ENCODE peak calls at places on chromosomes 12 and 14, in eight cellular contexts. M, W, G, C, T, R, X and K are unnamed samples.

GRCh38 chr14:93337143-93337753 is 4.4 kb upstream of the BTBD7 start:
- DNase-seq in X (no peak), T (no peak), R (no peak), G (no peak), M (no peak), C (no peak), W (no peak), K (no peak)

GRCh38 chr14:67940894-67941455 is 121.4 kb downstream of the RAD51B start:
- DNase-seq in R (no peak), T (peak; percentile 96), M (peak; percentile 32), G (peak; percentile 84), C (no peak), X (peak; percentile 71), W (peak; percentile 83), K (no peak)

GRCh38 chr12:93762912-93763311 is 85.7 kb downstream of the CRADD start:
- DNase-seq in W (no peak), C (no peak), X (no peak), M (no peak), R (no peak), G (no peak), T (no peak), K (no peak)

GRCh38 chr14:56299306-56299984 is 181.2 kb downstream of the PELI2 start:
- DNase-seq in X (no peak), R (no peak), T (no peak), G (no peak), W (peak; percentile 56), C (no peak), M (no peak), K (no peak)

GRCh38 chr12:57602544-57602943 is 2.1 kb upstream of the DTX3 start:
- DNase-seq in C (no peak), W (no peak), T (no peak), R (no peak), M (no peak), G (no peak), X (no peak), K (no peak)

GRCh38 chr14:100096656-100097055 is 31.4 kb downstream of the EVL start:
- DNase-seq in M (peak; percentile 19), R (no peak), X (peak; percentile 3), W (peak; percentile 68), T (no peak), G (no peak), C (no peak), K (no peak)

GRCh38 chr14:75452324-75452723 is 24.5 kb downstream of the JDP2 start:
- DNase-seq in T (peak; percentile 32), X (no peak), G (no peak), W (no peak), M (no peak), R (no peak), C (no peak), K (no peak)

GRCh38 chr12:2154050-2154449 is 101.3 kb downstream of the CACNA1C start:
- DNase-seq in R (no peak), W (peak; percentile 88), M (peak; percentile 40), X (no peak), G (no peak), T (peak; percentile 66), C (no peak), K (no peak)

GRCh38 chr14:21521526-21521925 is 4.6 kb downstream of the SALL2 start:
- DNase-seq in G (peak; percentile 53), W (peak; percentile 57), C (no peak), R (no peak), M (peak; percentile 30), T (peak; percentile 77), X (no peak), K (no peak)

GRCh38 chr14:33999771-34000291 is 49.0 kb upstream of the EGLN3 start:
- DNase-seq in G (no peak), T (no peak), M (no peak), C (no peak), R (no peak), W (no peak), X (no peak), K (no peak)

GRCh38 chr12:45192707-45193106 is 23.2 kb upstream of the ANO6 start:
- DNase-seq in C (no peak), T (no peak), G (no peak), R (no peak), X (no peak), M (no peak), W (no peak), K (no peak)
- TF ChIP-seq CTCF in C (no peak), T (no peak), G (no peak), R (no peak), X (no peak), M (no peak), W (no peak), K (no peak)

GRCh38 chr14:55146425-55146824 is 17.4 kb downstream of the LGALS3 start:
- DNase-seq in G (no peak), W (no peak), R (no peak), M (no peak), C (no peak), X (no peak), T (peak; percentile 59), K (no peak)
- TF ChIP-seq CTCF in G (no peak), W (no peak), R (no peak), M (no peak), C (no peak), X (no peak), T (no peak), K (no peak)

GRCh38 chr12:76346236-76346635 is 2.0 kb downstream of the BBS10 start:
- DNase-seq in G (no peak), W (peak; percentile 68), X (no peak), M (no peak), C (no peak), T (peak; percentile 47), R (no peak), K (no peak)

GRCh38 chr12:76346798-76347420 is 1.3 kb downstream of the BBS10 start:
- DNase-seq in W (peak; percentile 79), G (no peak), M (peak; percentile 75), R (no peak), X (no peak), C (no peak), T (peak; percentile 86), K (no peak)

GRCh38 chr12:76345569-76345968 is 2.6 kb downstream of the BBS10 start:
- DNase-seq in C (no peak), M (no peak), T (no peak), W (no peak), X (no peak), R (no peak), G (no peak), K (no peak)

GRCh38 chr12:76348079-76348901 is at the start of gene BBS10:
- DNase-seq in G (peak; percentile 53), X (peak; percentile 95), M (peak; percentile 91), W (peak; percentile 91), C (peak; percentile 94), T (peak; percentile 95), R (peak; percentile 97), K (peak; percentile 96)
- TF ChIP-seq CTCF in G (peak; percentile 60), X (peak; percentile 41), M (peak; percentile 75), W (peak; percentile 42), C (peak; percentile 33), T (peak; percentile 42), R (peak; percentile 31), K (peak; percentile 82)

GRCh38 chr12:12334710-12335040 is 15.4 kb downstream of the MANSC1 start:
- DNase-seq in X (no peak), C (no peak), T (no peak), R (peak; percentile 15), M (no peak), W (no peak), G (no peak), K (no peak)
- TF ChIP-seq CTCF in X (no peak), C (no peak), T (no peak), R (no peak), M (peak; percentile 2), W (no peak), G (no peak), K (peak; percentile 67)

GRCh38 chr12:76284816-76285750 is 63.1 kb downstream of the BBS10 start:
- DNase-seq in T (peak; percentile 37), G (no peak), C (no peak), W (peak; percentile 73), M (peak; percentile 35), R (no peak), X (no peak), K (no peak)
- TF ChIP-seq CTCF in T (no peak), G (no peak), C (no peak), W (no peak), M (no peak), R (no peak), X (no peak), K (no peak)

DNA sequence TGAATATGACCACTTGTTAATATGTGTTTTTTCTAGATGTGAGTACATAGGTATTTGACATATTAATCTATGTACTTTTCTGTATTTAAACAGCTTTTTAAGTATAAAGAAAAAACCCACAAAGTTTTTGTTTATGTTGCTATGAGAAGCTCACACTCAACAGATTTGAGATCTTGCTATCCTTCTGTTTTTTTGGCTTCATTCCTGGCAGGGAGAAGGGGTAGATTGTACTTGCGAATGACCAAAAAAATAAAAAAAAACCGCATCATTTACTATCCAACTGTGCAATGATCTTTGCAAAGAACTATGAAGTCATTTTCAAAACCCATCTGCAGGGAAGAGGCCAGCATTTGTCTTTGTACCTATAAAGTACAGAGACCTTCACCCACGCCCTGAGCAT is 28.4 kb upstream of the TBX5 start:
- DNase-seq in G (no peak), M (no peak), W (peak; percentile 67), R (no peak), C (no peak), T (no peak), X (no peak), K (no peak)
- TF ChIP-seq CTCF in G (no peak), M (no peak), W (no peak), R (no peak), C (no peak), T (no peak), X (no peak), K (no peak)